ENCODE peak calls at places on chromosomes 13 and 19, in four cellular contexts. W, B, A and G are unnamed samples.
A peak's percentile ranks its signal among the peaks of the same experiment; 100 is the strongest.

GRCh38 chr13:38755792-38756191 is 68.9 kb downstream of the FREM2 start:
- DNase-seq in W (no peak), B (no peak), A (no peak), G (peak; percentile 68)

GRCh38 chr13:98173431-98173921 is 3.6 kb downstream of the RNF113B start:
- DNase-seq in W (peak; percentile 29), B (no peak), A (no peak), G (no peak)

GRCh38 chr19:51687791-51688664 is 5.1 kb upstream of the SPACA6 start:
- DNase-seq in W (no peak), B (no peak), A (peak; percentile 48), G (peak; percentile 44)

GRCh38 chr19:34475975-34476594 is 5.5 kb upstream of the WTIP start:
- DNase-seq in W (no peak), B (no peak), A (no peak), G (no peak)

GRCh38 chr13:110820311-110820710 is 94.6 kb downstream of the ANKRD10 start:
- DNase-seq in W (no peak), B (no peak), A (no peak), G (no peak)

GRCh38 chr13:39263033-39263432 is 224.8 kb downstream of the NHLRC3 start:
- DNase-seq in W (peak; percentile 24), B (no peak), A (peak; percentile 23), G (peak; percentile 40)

GRCh38 chr13:45113809-45114208 is 6.5 kb upstream of the GTF2F2 start:
- DNase-seq in W (no peak), B (no peak), A (no peak), G (no peak)

GRCh38 chr13:53408847-53409568 is 380.4 kb downstream of the OLFM4 start:
- DNase-seq in W (no peak), B (no peak), A (no peak), G (no peak)

GRCh38 chr13:50599046-50599445 is 244.4 kb downstream of the DLEU7 start:
- DNase-seq in W (no peak), B (no peak), A (no peak), G (no peak)

GRCh38 chr19:49141352-49141751 is 13.8 kb downstream of the HRC start:
- DNase-seq in W (no peak), B (no peak), A (no peak), G (no peak)

GRCh38 chr19:49140951-49141350 is 14.2 kb downstream of the HRC start:
- DNase-seq in W (no peak), B (no peak), A (no peak), G (no peak)

GRCh38 chr19:49145485-49146407 is 9.4 kb downstream of the HRC start:
- DNase-seq in W (peak; percentile 84), B (no peak), A (peak; percentile 78), G (peak; percentile 51)

GRCh38 chr19:49147923-49148682 is 7.1 kb downstream of the HRC start:
- DNase-seq in W (no peak), B (no peak), A (peak; percentile 53), G (no peak)

DNA sequence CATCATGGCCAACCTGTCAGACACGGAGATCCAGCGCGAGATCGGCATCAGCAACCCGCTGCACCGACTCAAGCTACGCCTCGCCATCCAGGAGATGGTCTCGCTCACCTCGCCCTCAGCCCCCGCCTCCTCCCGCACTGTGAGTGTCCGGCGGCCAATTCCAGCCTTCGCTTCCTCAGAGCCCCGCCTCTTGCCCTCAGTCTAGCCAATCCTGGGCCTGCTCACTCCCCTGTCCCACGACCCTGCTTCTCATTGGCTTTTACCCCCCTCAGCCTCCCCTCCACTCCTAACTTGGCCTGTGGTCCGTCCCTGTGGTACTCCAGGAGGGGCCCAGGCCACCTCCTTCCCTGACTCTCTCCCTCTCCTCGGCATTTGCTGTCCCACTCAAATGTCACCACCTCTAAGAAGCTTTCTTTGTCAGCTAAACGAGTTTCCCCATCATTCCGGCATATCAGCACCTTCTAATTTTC is 12.3 kb downstream of the HRC start:
- DNase-seq in W (no peak), B (no peak), A (peak; percentile 79), G (peak; percentile 37)
- TF ChIP-seq JUND in W (no peak), B (no peak), A (no peak), G (no peak)

GRCh38 chr13:70985371-70985770 is 877.1 kb upstream of the KLHL1 start:
- DNase-seq in W (no peak), B (no peak), A (no peak), G (no peak)

DNA sequence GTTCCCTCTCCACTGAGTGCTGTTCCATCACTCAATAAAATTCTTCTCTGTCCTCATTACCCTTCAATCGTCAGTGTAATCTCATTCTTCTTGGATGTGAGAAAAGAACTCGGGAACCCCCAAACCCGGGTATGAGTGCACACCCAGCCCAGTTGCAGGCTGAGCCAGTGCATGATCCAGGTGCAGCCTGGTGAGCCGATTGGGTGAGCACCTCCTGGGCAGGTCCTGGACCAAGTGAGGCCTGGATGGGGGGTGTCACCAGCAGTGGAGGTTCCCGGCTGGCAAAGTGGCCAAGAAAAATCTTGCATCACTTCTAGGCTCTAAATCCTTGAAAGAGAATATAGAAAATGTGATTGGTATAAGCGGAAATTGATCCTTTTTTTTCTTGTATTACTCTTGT is 878.8 kb upstream of the KLHL1 start:
- DNase-seq in W (no peak), B (no peak), A (no peak), G (no peak)
- TF ChIP-seq JUND in W (no peak), B (no peak), A (no peak), G (no peak)

GRCh38 chr19:36772341-36773222 is at the start of gene ZNF850:
- DNase-seq in W (peak; percentile 66), B (peak; percentile 68), A (peak; percentile 76), G (peak; percentile 94)

GRCh38 chr19:36775768-36776167 is 3.2 kb upstream of the ZNF850 start:
- DNase-seq in W (no peak), B (peak; percentile 75), A (no peak), G (no peak)

GRCh38 chr19:36773223-36773579 is 594 bp upstream of the ZNF850 start:
- DNase-seq in W (no peak), B (no peak), A (no peak), G (no peak)

DNA sequence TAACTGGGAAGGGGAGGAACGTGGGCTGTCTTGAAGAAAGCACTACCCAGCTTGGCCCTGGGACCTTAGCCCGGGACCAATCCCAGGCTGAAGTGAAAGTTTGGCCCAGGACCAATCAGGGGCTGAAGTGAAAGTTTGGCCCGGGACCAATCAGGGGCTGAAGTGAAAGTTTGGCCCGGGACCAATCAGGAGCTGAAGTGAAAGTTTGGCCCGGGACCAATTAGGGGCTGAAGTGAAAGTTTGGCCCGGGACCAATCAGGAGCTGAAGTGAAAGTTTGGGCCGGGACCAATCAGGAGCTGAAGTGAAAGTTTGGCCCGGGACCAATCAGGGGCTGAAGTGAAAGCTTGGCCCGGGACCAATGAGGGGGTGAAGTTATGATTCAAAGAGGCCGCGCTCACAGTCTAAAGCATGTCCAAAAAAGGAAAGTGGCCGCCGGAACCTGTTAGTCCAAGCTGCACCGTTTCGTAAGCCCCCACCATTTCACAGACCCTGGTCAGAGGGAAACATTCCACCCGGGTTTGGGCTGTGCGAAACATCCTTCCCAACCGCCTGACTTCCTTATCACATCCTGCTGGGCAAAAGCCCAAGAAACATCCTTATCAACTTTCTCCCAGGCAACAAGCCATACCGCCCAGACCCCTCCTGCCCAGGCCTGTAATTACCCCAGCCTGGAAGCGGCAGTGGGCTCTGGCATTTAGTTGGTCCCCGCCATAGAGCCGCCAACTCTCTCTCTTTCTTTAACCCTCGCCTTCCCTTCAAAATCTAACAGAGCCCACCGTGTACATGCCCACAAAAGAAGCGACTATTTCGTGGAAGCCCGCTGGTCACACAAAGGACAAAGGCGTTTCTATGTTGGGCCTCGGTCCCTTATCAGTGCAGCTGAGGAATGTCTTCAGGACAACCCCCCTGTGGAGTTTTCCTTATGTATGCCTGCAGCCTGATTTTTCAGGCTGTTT is 1.1 kb downstream of the ZNF850 start:
- DNase-seq in W (no peak), B (peak; percentile 85), A (peak; percentile 53), G (no peak)
- TF ChIP-seq JUND in W (no peak), B (no peak), A (no peak), G (no peak)

GRCh38 chr19:14517446-14517839 is 754 bp downstream of the DNAJB1 start:
- DNase-seq in W (no peak), B (no peak), A (no peak), G (no peak)

GRCh38 chr19:14517840-14518505 is at the start of gene DNAJB1:
- DNase-seq in W (no peak), B (no peak), A (peak; percentile 89), G (peak; percentile 77)

GRCh38 chr19:14520543-14520942 is 2.3 kb upstream of the DNAJB1 start:
- DNase-seq in W (no peak), B (no peak), A (no peak), G (no peak)

GRCh38 chr19:14519245-14519859 is 1.2 kb upstream of the DNAJB1 start:
- DNase-seq in W (no peak), B (no peak), A (no peak), G (no peak)

DNA sequence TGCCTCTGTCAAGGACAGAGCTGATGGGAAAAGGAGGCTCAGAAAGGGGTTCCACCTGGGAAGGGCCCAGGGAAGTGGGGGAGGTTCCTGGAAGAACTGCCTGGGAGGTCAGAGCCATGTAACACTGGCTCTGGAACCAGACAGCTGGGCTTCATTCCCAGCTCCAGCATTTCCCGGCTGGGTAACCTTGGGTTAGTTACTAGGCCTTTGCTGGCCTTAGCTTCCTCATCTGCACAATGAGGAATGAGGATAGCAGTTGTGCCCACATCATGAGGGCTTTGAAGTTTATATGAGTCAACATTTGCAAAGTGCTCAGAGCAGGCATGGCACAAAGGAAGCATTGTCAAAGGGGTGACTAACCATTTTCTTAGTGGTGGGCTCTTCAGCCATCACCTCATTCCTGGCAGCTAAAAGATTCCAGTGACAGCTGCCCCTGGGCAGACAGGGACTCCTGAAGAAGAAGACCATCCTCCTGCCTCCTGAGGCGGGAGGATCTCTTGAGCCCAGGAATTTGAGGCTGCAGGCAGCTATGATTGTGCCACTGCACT is 1.7 kb upstream of the DNAJB1 start:
- DNase-seq in W (peak; percentile 96), B (no peak), A (no peak), G (no peak)
- TF ChIP-seq JUND in W (peak; percentile 96), B (no peak), A (no peak), G (no peak)

DNA sequence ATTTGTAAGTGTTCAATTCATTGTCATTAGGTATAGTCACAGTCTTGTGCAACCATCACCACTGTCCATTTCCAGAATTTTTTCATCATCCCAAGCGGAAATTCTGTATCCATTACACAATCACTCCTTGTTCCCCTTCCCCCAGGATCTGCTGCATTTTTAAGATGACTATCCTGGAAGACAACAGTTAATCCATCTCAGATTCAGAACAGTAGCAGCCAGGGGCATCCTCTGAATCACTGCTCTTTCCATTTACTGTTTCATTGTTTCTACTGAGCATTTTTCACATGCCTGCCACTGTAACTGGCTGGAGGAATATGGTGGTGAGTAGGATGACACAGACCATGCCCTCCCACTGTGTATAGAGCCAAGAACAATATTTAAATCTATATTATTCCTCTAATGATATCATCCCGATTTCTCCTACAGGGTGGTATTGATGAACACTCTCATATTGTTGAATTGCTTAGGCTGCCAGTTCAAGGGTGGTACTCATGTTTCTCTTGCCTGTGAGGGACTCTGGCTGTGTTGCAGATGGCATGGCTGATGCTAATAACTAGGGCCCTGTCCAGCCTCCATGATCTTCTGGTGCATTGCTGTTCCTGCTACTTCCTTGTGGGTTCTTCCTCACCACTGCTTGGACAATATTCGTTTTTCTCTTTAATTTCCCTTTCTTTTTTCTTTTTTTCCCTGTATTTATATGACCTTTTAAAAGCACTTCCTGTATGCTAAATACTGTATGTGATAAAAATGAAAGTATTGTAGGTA is 59.0 kb downstream of the WDFY2 start:
- DNase-seq in W (no peak), B (no peak), A (no peak), G (no peak)
- TF ChIP-seq JUND in W (no peak), B (no peak), A (no peak), G (no peak)